ENCODE peak calls at places on chromosome 1, in seven cellular contexts. F, N, B, A, Y, Z and L are unnamed samples. For H3K4me1, the result is how much of the 10 kb centered on the place peaks cover.

GRCh38 chr1:21813542-21813941 is 1.5 kb downstream of the LDLRAD2 start:
- DNase-seq in A (no peak), F (no peak), B (no peak), Z (no peak), Y (no peak), N (no peak), L (no peak)

GRCh38 chr1:10621906-10622305 is 147.2 kb downstream of the PEX14 start:
- DNase-seq in B (peak), F (no peak), Y (no peak), N (no peak), Z (no peak), A (no peak), L (no peak)

GRCh38 chr1:115649964-115650363 is 8.2 kb downstream of the VANGL1 start:
- DNase-seq in N (no peak), Z (peak), A (no peak), B (no peak), F (no peak), Y (no peak), L (no peak)

GRCh38 chr1:232384172-232384571 is 245.8 kb downstream of the SIPA1L2 start:
- DNase-seq in A (no peak), F (no peak), Z (no peak), Y (no peak), B (no peak), N (no peak), L (no peak)

GRCh38 chr1:203754455-203754864 is 10.5 kb upstream of the LAX1 start:
- DNase-seq in N (no peak), Z (no peak), A (no peak), Y (no peak), F (no peak), B (no peak), L (no peak)

GRCh38 chr1:245370905-245371581 is 216.3 kb downstream of the KIF26B start:
- DNase-seq in A (no peak), N (peak), Y (no peak), B (no peak), Z (peak), F (no peak), L (peak)

GRCh38 chr1:63773815-63774616 is at the start of gene ROR1:
- DNase-seq in A (peak), B (peak), Z (peak), N (peak), Y (no peak), F (peak), L (peak)

GRCh38 chr1:115062542-115063004 is 26.7 kb downstream of the TSPAN2 start:
- DNase-seq in Y (no peak), N (peak), Z (peak), B (peak), A (peak), F (no peak), L (peak)

GRCh38 chr1:7717769-7718368 is 53.2 kb upstream of the VAMP3 start:
- DNase-seq in N (no peak), Z (no peak), Y (no peak), A (no peak), B (no peak), F (no peak), L (no peak)

GRCh38 chr1:2602311-2602835 is 15.8 kb downstream of the PRXL2B start:
- DNase-seq in N (no peak), A (no peak), F (no peak), B (peak), Z (no peak), Y (no peak), L (no peak)

GRCh38 chr1:21779613-21780521 is 3.1 kb downstream of the USP48 start:
- DNase-seq in A (no peak), B (peak), N (no peak), F (peak), Z (peak), Y (no peak), L (no peak)

GRCh38 chr1:81165963-81166362 is 634.8 kb upstream of the ADGRL2 start:
- DNase-seq in F (no peak), Z (no peak), A (no peak), N (no peak), B (no peak), Y (no peak), L (no peak)

GRCh38 chr1:230772457-230773395 is 25.5 kb downstream of the CAPN9 start:
- DNase-seq in Z (peak), B (no peak), A (peak), Y (no peak), F (peak), N (peak), L (peak)

GRCh38 chr1:114353233-114353632 is 157.8 kb downstream of the TRIM33 start:
- DNase-seq in N (peak), B (peak), Y (no peak), F (peak), Z (peak), A (peak), L (peak)

GRCh38 chr1:37448691-37449417 is 25.5 kb upstream of the ZC3H12A start:
- DNase-seq in Z (no peak), B (no peak), Y (no peak), F (no peak), N (no peak), A (no peak), L (no peak)

GRCh38 chr1:24932284-24932683 is 2.2 kb upstream of the RUNX3 start:
- DNase-seq in Z (peak), B (no peak), N (peak), F (peak), A (no peak), Y (no peak), L (no peak)

GRCh38 chr1:109185357-109185756 is 28.4 kb upstream of the SARS1 start:
- DNase-seq in Y (no peak), A (peak), B (no peak), N (no peak), F (no peak), Z (no peak), L (no peak)

GRCh38 chr1:67771152-67771551 is 62.1 kb downstream of the GNG12 start:
- DNase-seq in B (no peak), A (peak), N (no peak), Z (no peak), Y (no peak), F (no peak), L (no peak)

GRCh38 chr1:213669964-213670691 is 317.6 kb upstream of the PROX1 start:
- DNase-seq in N (no peak), Z (no peak), B (no peak), Y (peak), F (no peak), A (no peak), L (no peak)

GRCh38 chr1:8040586-8040985 is 14.5 kb upstream of the ERRFI1 start:
- DNase-seq in N (peak), Z (peak), A (peak), B (peak), F (peak), Y (no peak), L (peak)

GRCh38 chr1:29669488-29669871 is 433.2 kb downstream of the PTPRU start:
- DNase-seq in N (no peak), B (no peak), Y (no peak), F (no peak), A (no peak), Z (no peak), L (no peak)

GRCh38 chr1:202807367-202807925 is 775 bp downstream of the KDM5B start:
- DNase-seq in Z (peak), Y (no peak), A (peak), F (peak), B (peak), N (peak), L (peak)

GRCh38 chr1:78779831-78780230 is 130.2 kb downstream of the IFI44 start:
- DNase-seq in Z (peak), B (no peak), Y (no peak), A (peak), F (no peak), N (no peak), L (no peak)

GRCh38 chr1:91732291-91732953 is 153.5 kb downstream of the TGFBR3 start:
- DNase-seq in Y (no peak), F (peak), B (no peak), A (peak), N (no peak), Z (peak), L (no peak)

GRCh38 chr1:88608139-88608943 is 75.7 kb upstream of the PKN2 start:
- DNase-seq in Z (peak), N (no peak), A (peak), F (no peak), B (no peak), Y (peak), L (no peak)

GRCh38 chr1:4402032-4402431 is 252.4 kb upstream of the AJAP1 start:
- DNase-seq in Z (no peak), A (no peak), F (no peak), N (no peak), B (no peak), Y (no peak), L (no peak)

GRCh38 chr1:239558559-239558958 is 172.2 kb downstream of the CHRM3 start:
- DNase-seq in Z (no peak), B (no peak), F (no peak), N (no peak), Y (no peak), A (no peak), L (no peak)

GRCh38 chr1:199508653-199509052 is 518.9 kb upstream of the NR5A2 start:
- DNase-seq in Y (no peak), N (no peak), Z (no peak), F (no peak), A (peak), B (no peak), L (no peak)
- H3K4me1 ChIP-seq in Y (under half), N (under half), Z (under half), F (under half), A (under half), B (under half), L (under half)

DNA sequence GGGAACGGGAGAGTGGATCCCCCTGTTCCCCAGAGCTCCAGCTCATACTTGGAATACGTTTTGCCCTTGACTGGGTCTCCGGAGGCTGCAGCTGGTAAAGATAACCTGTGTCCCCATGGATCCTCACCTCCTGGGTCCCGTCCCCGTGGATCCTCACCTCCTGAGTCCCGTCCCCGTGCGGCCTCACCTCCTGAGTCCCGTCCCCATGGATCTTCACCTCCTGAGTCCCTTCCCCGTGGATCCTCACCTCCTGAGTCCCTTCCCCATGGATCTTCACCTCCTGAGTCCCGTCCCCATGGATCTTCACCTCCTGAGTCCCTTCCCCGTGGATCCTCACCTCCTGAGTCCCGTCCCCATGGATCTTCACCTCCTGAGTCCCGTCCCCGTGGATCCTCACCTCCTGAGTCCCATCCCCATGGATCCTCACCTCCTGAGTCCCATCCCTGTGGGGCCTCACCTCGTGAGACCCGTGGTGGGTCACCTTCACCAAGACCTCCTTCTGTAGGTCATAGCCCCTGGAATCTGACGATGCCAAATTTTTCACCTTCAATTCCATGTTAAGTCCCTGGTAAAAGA is 61.4 kb downstream of the SCCPDH start:
- DNase-seq in Y (no peak), Z (no peak), B (no peak), F (no peak), A (no peak), N (no peak), L (no peak)
- H3K4me3 ChIP-seq in Y (no peak), Z (no peak), B (no peak), F (no peak), A (no peak), N (no peak), L (no peak)

GRCh38 chr1:206714331-206715058 is 29.8 kb downstream of the MAPKAPK2 start:
- DNase-seq in F (peak), Y (no peak), N (no peak), A (peak), Z (no peak), B (peak), L (no peak)
- H3K27ac ChIP-seq in F (peak), Y (no peak), N (peak), A (peak), Z (peak), B (no peak), L (peak)

GRCh38 chr1:151003175-151003574 is 3.5 kb downstream of the MINDY1 start:
- DNase-seq in N (no peak), F (no peak), B (no peak), Z (no peak), A (no peak), Y (no peak), L (no peak)
- H3K4me1 ChIP-seq in N (half or more), F (under half), B (under half), Z (under half), A (under half), Y (under half), L (half or more)

GRCh38 chr1:243923292-243924171 is 73.5 kb upstream of the AKT3 start:
- DNase-seq in Y (no peak), N (no peak), F (no peak), Z (no peak), A (no peak), B (no peak), L (no peak)

GRCh38 chr1:243921113-243921512 is 71.1 kb upstream of the AKT3 start:
- DNase-seq in B (no peak), N (no peak), Y (no peak), F (no peak), Z (no peak), A (no peak), L (no peak)

GRCh38 chr1:243917177-243917862 is 67.3 kb upstream of the AKT3 start:
- DNase-seq in Z (peak), A (peak), Y (no peak), F (peak), B (peak), N (peak), L (peak)

GRCh38 chr1:243916160-243916559 is 66.1 kb upstream of the AKT3 start:
- DNase-seq in A (peak), Z (peak), Y (no peak), B (no peak), N (no peak), F (no peak), L (no peak)

DNA sequence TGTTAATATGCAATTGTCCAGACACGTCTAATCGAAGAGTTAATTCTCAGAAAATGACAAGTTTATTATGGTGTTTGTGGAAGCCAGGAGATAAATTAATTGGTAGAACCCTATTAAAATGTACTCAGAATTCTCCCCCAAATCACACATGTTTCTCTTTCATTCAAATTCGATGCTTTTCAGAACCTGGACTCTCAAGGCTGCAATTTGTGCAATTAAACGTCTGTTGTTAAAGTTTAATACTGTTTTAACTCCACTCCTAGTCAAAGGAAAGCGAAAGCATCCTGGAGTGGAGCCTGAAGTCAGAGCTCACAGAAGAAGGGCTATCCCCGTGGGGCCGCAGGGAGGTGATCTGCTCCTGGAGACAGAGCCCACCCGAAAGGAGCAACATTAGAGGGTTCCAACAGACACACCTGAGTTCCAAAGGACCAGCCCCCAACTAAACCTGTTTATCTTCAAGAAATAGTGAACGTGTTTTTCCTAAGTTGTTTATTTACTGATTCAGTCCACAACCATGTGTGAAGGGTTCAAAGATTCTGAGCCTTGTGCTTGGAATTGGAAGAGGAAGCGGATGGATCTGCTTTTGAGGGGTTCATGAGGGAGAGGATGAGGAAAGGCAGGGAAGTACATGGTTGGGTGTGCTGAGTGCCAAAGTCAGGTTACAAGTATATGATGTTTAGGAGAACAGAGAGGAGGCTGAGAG is 68.0 kb upstream of the AKT3 start:
- DNase-seq in Y (no peak), A (peak), N (peak), Z (peak), F (no peak), B (no peak), L (no peak)
- H3K4me3 ChIP-seq in Y (peak), A (peak), N (peak), Z (peak), F (peak), B (peak), L (peak)

GRCh38 chr1:177174921-177175634 is 4.3 kb downstream of the BRINP2 start:
- DNase-seq in Z (peak), B (no peak), F (peak), N (no peak), Y (no peak), A (no peak), L (no peak)
- H3K27ac ChIP-seq in Z (no peak), B (no peak), F (no peak), N (no peak), Y (no peak), A (no peak), L (no peak)